ENCODE peak calls at places on chromosomes 3 and 15, in six cellular contexts. O is neural progenitor cell, R is hepatocyte, E is mammary epithelial cell, S is GM23338, Z is A673. A is an unnamed sample.

GRCh38 chr3:46096336-46096735 is 69.1 kb upstream of the XCR1 start:
- DNase-seq in O (no peak), R (no peak), E (no peak), S (no peak), Z (no peak), A (no peak)

GRCh38 chr3:50415066-50415465 is 55.7 kb upstream of the TMEM115 start:
- DNase-seq in O (no peak), R (no peak), E (no peak), S (peak; percentile 70), Z (no peak), A (no peak)

GRCh38 chr3:57278237-57278636 is 14.2 kb downstream of the ASB14 start:
- DNase-seq in O (no peak), R (peak; percentile 8), E (no peak), S (no peak), Z (no peak), A (no peak)

GRCh38 chr15:71752604-71753289 is 57.6 kb upstream of the NR2E3 start:
- DNase-seq in O (peak; percentile 68), R (peak; percentile 74), E (peak; percentile 53), S (peak; percentile 70), Z (peak; percentile 82), A (no peak)

GRCh38 chr3:34260266-34260990 is 462.0 kb downstream of the PDCD6IP start:
- DNase-seq in O (peak; percentile 57), R (peak; percentile 79), E (peak; percentile 6), S (peak; percentile 73), Z (peak; percentile 89), A (peak; percentile 77)

GRCh38 chr15:69096197-69096596 is 64.2 kb upstream of the GLCE start:
- DNase-seq in O (no peak), R (no peak), E (no peak), S (no peak), Z (no peak), A (no peak)

GRCh38 chr3:59480486-59480995 is 430.7 kb upstream of the CFAP20DC start:
- DNase-seq in O (no peak), R (no peak), E (peak; percentile 70), S (no peak), Z (no peak), A (no peak)

GRCh38 chr3:4322635-4323034 is 19.5 kb downstream of the SETMAR start:
- DNase-seq in O (no peak), R (peak; percentile 63), E (peak; percentile 21), S (no peak), Z (peak; percentile 50), A (no peak)

GRCh38 chr3:81965696-81966095 is 204.3 kb upstream of the GBE1 start:
- DNase-seq in O (no peak), R (no peak), E (no peak), S (peak; percentile 61), Z (no peak), A (no peak)

GRCh38 chr3:120864541-120864940 is 43.5 kb upstream of the STXBP5L start:
- DNase-seq in O (no peak), R (no peak), E (no peak), S (peak; percentile 32), Z (no peak), A (no peak)

GRCh38 chr3:2303567-2303966 is 204.9 kb downstream of the CNTN4 start:
- DNase-seq in O (peak; percentile 78), R (peak; percentile 76), E (no peak), S (peak; percentile 70), Z (peak; percentile 45), A (no peak)

GRCh38 chr3:89107461-89108035 is at the start of gene EPHA3:
- DNase-seq in O (peak; percentile 78), R (peak; percentile 73), E (peak; percentile 69), S (peak; percentile 84), Z (peak; percentile 96), A (peak; percentile 87)

GRCh38 chr3:8712871-8713360 is 20.7 kb upstream of the CAV3 start:
- DNase-seq in O (no peak), R (no peak), E (no peak), S (no peak), Z (no peak), A (no peak)

GRCh38 chr3:167830007-167830406 is 94.5 kb downstream of the SERPINI1 start:
- DNase-seq in O (no peak), R (no peak), E (no peak), S (no peak), Z (no peak), A (no peak)

GRCh38 chr3:125602752-125603649 is 7.7 kb upstream of the OSBPL11 start:
- DNase-seq in O (peak; percentile 33), R (no peak), E (peak; percentile 86), S (no peak), Z (peak; percentile 69), A (no peak)

GRCh38 chr3:18623220-18623619 is 198.1 kb upstream of the SATB1 start:
- DNase-seq in O (no peak), R (no peak), E (no peak), S (no peak), Z (no peak), A (no peak)

GRCh38 chr15:23441204-23441603 is 5.8 kb downstream of the GOLGA6L2 start:
- DNase-seq in O (no peak), R (no peak), E (no peak), S (no peak), Z (no peak), A (no peak)

GRCh38 chr15:50707878-50708427 is 21.4 kb upstream of the TRPM7 start:
- DNase-seq in O (no peak), R (no peak), E (no peak), S (no peak), Z (no peak), A (no peak)

GRCh38 chr3:53084310-53085001 is 38.6 kb upstream of the SFMBT1 start:
- DNase-seq in O (no peak), R (peak; percentile 49), E (no peak), S (no peak), Z (no peak), A (no peak)

DNA sequence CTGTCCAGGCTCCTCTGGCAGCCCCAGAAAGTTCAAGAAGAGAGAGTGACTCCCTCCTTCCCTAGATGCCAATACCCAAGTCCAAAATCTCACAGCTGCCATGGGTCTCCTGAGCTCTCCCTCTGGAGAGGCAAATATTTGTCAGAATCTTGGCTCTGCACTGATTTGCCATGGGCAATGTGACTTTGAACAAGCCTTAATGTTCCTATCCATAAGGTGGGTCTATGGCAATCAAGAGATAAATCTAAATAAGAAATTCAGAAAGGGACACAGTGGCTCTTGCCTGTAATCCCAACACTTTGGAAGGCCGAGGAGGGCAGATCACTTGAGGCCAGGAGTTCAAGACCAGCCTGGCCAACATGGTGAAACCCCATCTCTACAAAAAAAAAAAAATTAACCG is 12.4 kb upstream of the WNT7A start:
- DNase-seq in O (no peak), R (no peak), E (no peak), S (no peak), Z (no peak), A (no peak)
- TF ChIP-seq EZH2 in O (no peak), R (no peak), E (no peak), S (no peak), Z (no peak), A (no peak)

DNA sequence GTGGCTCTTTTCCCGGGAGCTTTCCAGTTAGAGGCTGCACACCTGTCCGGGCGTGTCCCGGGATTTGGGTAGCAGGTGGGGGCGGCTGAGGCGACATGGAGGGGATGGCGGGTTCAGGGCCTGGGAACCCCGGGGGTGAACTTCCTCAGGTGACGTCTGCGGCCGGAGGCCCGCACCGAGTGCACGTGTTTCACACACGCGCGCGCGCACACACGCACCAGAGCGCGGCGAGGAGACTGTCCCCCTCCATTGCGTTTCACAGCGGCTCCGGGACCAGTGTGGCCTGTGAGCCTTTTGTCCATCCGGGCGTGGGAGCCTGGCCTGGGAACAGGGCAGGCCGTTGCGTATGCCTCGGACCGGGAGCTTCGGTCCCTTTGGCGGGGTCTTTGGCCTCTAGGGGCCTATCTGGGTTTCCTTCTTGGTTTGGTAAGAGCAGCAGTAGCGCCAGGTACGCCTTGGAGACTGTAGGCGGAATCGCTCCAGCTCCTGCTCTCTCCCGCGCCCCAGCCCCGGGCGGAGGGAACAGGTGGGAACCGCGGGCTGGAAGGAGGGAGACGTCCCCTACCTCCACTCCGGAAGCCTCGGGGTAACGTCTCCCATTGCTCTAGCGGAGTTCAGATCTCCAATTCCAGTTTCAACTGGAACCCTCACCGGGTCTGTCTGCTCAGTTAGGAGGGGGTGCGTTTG is 220.0 kb downstream of the MEIS2 start:
- DNase-seq in O (peak; percentile 72), R (no peak), E (no peak), S (peak; percentile 84), Z (no peak), A (no peak)
- TF ChIP-seq EZH2 in O (peak; percentile 93), R (peak; percentile 78), E (no peak), S (peak; percentile 55), Z (peak; percentile 11), A (peak; percentile 87)

GRCh38 chr15:59994855-59995557 is 9.1 kb upstream of the FOXB1 start:
- DNase-seq in O (peak; percentile 73), R (no peak), E (no peak), S (peak; percentile 87), Z (no peak), A (no peak)
- TF ChIP-seq EZH2 in O (peak; percentile 65), R (peak; percentile 92), E (peak; percentile 99), S (peak; percentile 4), Z (peak; percentile 88), A (peak; percentile 65)

DNA sequence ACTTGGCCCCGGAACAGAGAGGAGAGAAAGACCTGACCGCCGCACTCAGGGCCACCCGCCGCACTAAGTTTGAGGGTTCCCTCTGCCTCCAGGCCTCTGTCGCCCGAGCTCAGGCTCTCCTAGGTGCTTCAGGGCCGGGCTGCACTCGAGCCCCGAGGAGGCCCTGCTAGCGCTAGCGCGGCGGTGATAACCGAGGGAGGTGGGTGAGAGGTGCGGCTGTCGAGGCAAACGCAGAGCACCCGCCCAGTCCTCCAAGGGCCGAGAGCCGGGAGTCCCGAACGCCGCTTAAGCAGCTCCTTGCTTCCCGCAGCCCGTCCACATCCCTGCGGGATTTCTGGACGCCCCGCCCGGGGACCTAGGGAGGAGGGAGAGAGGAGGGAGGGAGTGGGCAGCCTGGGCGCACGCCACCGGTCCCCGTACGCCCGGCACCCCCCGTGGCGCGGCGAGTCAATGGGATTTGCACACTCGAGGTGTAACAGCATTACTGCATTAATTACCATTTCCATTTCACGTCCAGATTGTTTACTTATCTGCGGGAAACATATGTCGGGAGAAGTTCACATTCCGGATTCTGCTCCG is 6.8 kb downstream of the SOX14 start:
- DNase-seq in O (peak; percentile 67), R (peak; percentile 16), E (no peak), S (peak; percentile 69), Z (no peak), A (peak; percentile 78)
- TF ChIP-seq EZH2 in O (peak; percentile 98), R (no peak), E (no peak), S (no peak), Z (peak; percentile 86), A (peak; percentile 61)

GRCh38 chr3:184491867-184492615 is 69.5 kb upstream of the EPHB3 start:
- DNase-seq in O (no peak), R (no peak), E (no peak), S (peak; percentile 67), Z (no peak), A (no peak)
- TF ChIP-seq EZH2 in O (no peak), R (no peak), E (peak; percentile 34), S (peak; percentile 66), Z (peak; percentile 91), A (no peak)